ENCODE peak calls at places on chromosomes 1 and 21, in seven cellular contexts. One of them, this sample, is unnamed.

GRCh38 chr1:222099746-222100145 is 357.9 kb upstream of the DUSP10 start:
- DNase-seq in CD8-positive, alpha-beta T cell: no peak
- DNase-seq in spleen: no peak
- DNase-seq in adrenal gland: no peak
- DNase-seq in kidney epithelial cell: no peak
- DNase-seq in body of pancreas: no peak
- DNase-seq in cardiac fibroblast: no peak
- DNase-seq in this sample: no peak

GRCh38 chr1:169133801-169134558 is 27.5 kb downstream of the ATP1B1 start:
- DNase-seq in CD8-positive, alpha-beta T cell: no peak
- DNase-seq in spleen: no peak
- DNase-seq in adrenal gland: no peak
- DNase-seq in kidney epithelial cell: no peak
- DNase-seq in body of pancreas: no peak
- DNase-seq in cardiac fibroblast: no peak
- DNase-seq in this sample: no peak

GRCh38 chr1:100322436-100323211 is 29.7 kb upstream of the CDC14A start:
- DNase-seq in CD8-positive, alpha-beta T cell: no peak
- DNase-seq in spleen: no peak
- DNase-seq in adrenal gland: no peak
- DNase-seq in kidney epithelial cell: no peak
- DNase-seq in body of pancreas: no peak
- DNase-seq in cardiac fibroblast: peak
- DNase-seq in this sample: no peak

GRCh38 chr21:34132202-34132601 is 58.8 kb downstream of the MRPS6 start:
- DNase-seq in CD8-positive, alpha-beta T cell: no peak
- DNase-seq in spleen: no peak
- DNase-seq in adrenal gland: no peak
- DNase-seq in kidney epithelial cell: no peak
- DNase-seq in body of pancreas: no peak
- DNase-seq in cardiac fibroblast: no peak
- DNase-seq in this sample: no peak

GRCh38 chr1:171879556-171879955 is 38.3 kb downstream of the DNM3 start:
- DNase-seq in CD8-positive, alpha-beta T cell: no peak
- DNase-seq in spleen: no peak
- DNase-seq in adrenal gland: no peak
- DNase-seq in kidney epithelial cell: no peak
- DNase-seq in body of pancreas: no peak
- DNase-seq in cardiac fibroblast: no peak
- DNase-seq in this sample: no peak

GRCh38 chr1:168443899-168444298 is 99.9 kb downstream of the XCL2 start:
- DNase-seq in CD8-positive, alpha-beta T cell: peak
- DNase-seq in spleen: no peak
- DNase-seq in adrenal gland: no peak
- DNase-seq in kidney epithelial cell: no peak
- DNase-seq in body of pancreas: no peak
- DNase-seq in cardiac fibroblast: no peak
- DNase-seq in this sample: no peak

GRCh38 chr1:87603636-87604035 is 275.0 kb downstream of the LMO4 start:
- DNase-seq in CD8-positive, alpha-beta T cell: no peak
- DNase-seq in spleen: no peak
- DNase-seq in adrenal gland: no peak
- DNase-seq in kidney epithelial cell: no peak
- DNase-seq in body of pancreas: no peak
- DNase-seq in cardiac fibroblast: no peak
- DNase-seq in this sample: no peak

GRCh38 chr1:182170941-182171461 is 109.5 kb upstream of the ZNF648 start:
- DNase-seq in CD8-positive, alpha-beta T cell: no peak
- DNase-seq in spleen: peak
- DNase-seq in adrenal gland: peak
- DNase-seq in kidney epithelial cell: no peak
- DNase-seq in body of pancreas: no peak
- DNase-seq in cardiac fibroblast: no peak
- DNase-seq in this sample: no peak

GRCh38 chr1:225645194-225645593 is 7.7 kb downstream of the ENAH start:
- DNase-seq in CD8-positive, alpha-beta T cell: no peak
- DNase-seq in spleen: no peak
- DNase-seq in adrenal gland: no peak
- DNase-seq in kidney epithelial cell: no peak
- DNase-seq in body of pancreas: no peak
- DNase-seq in cardiac fibroblast: no peak
- DNase-seq in this sample: no peak

GRCh38 chr1:86110451-86111129 is 46.0 kb downstream of the COL24A1 start:
- DNase-seq in CD8-positive, alpha-beta T cell: no peak
- DNase-seq in spleen: peak
- DNase-seq in adrenal gland: no peak
- DNase-seq in kidney epithelial cell: no peak
- DNase-seq in body of pancreas: peak
- DNase-seq in cardiac fibroblast: no peak
- DNase-seq in this sample: no peak

GRCh38 chr1:44000266-44000665 is 8.9 kb downstream of the CCDC24 start:
- DNase-seq in CD8-positive, alpha-beta T cell: no peak
- DNase-seq in spleen: no peak
- DNase-seq in adrenal gland: no peak
- DNase-seq in kidney epithelial cell: no peak
- DNase-seq in body of pancreas: no peak
- DNase-seq in cardiac fibroblast: no peak
- DNase-seq in this sample: no peak

GRCh38 chr1:230351516-230351915 is 74.6 kb downstream of the PGBD5 start:
- DNase-seq in CD8-positive, alpha-beta T cell: no peak
- DNase-seq in spleen: no peak
- DNase-seq in adrenal gland: no peak
- DNase-seq in kidney epithelial cell: no peak
- DNase-seq in body of pancreas: no peak
- DNase-seq in cardiac fibroblast: no peak
- DNase-seq in this sample: no peak

GRCh38 chr1:34166191-34167090 is 1.4 kb upstream of the CSMD2 start:
- DNase-seq in CD8-positive, alpha-beta T cell: no peak
- DNase-seq in spleen: no peak
- DNase-seq in adrenal gland: peak
- DNase-seq in kidney epithelial cell: no peak
- DNase-seq in body of pancreas: no peak
- DNase-seq in cardiac fibroblast: no peak
- DNase-seq in this sample: no peak

GRCh38 chr1:228683428-228683827 is 51.9 kb upstream of the RHOU start:
- DNase-seq in CD8-positive, alpha-beta T cell: no peak
- DNase-seq in spleen: no peak
- DNase-seq in adrenal gland: no peak
- DNase-seq in kidney epithelial cell: no peak
- DNase-seq in body of pancreas: no peak
- DNase-seq in cardiac fibroblast: no peak
- DNase-seq in this sample: no peak

GRCh38 chr1:53049574-53049967 is 12.4 kb upstream of the PODN start:
- DNase-seq in CD8-positive, alpha-beta T cell: no peak
- DNase-seq in spleen: no peak
- DNase-seq in adrenal gland: no peak
- DNase-seq in kidney epithelial cell: no peak
- DNase-seq in body of pancreas: no peak
- DNase-seq in cardiac fibroblast: peak
- DNase-seq in this sample: no peak

GRCh38 chr1:229296541-229296941 is 25.6 kb downstream of the RAB4A start:
- DNase-seq in CD8-positive, alpha-beta T cell: no peak
- DNase-seq in spleen: no peak
- DNase-seq in adrenal gland: no peak
- DNase-seq in kidney epithelial cell: no peak
- DNase-seq in body of pancreas: no peak
- DNase-seq in cardiac fibroblast: peak
- DNase-seq in this sample: no peak

GRCh38 chr1:7940745-7941436 is at the start of gene TNFRSF9:
- DNase-seq in CD8-positive, alpha-beta T cell: no peak
- DNase-seq in spleen: no peak
- DNase-seq in adrenal gland: no peak
- DNase-seq in kidney epithelial cell: no peak
- DNase-seq in body of pancreas: no peak
- DNase-seq in cardiac fibroblast: peak
- DNase-seq in this sample: no peak

GRCh38 chr21:32978346-32979270 is 47.1 kb upstream of the OLIG2 start:
- DNase-seq in CD8-positive, alpha-beta T cell: no peak
- DNase-seq in spleen: no peak
- DNase-seq in adrenal gland: no peak
- DNase-seq in kidney epithelial cell: no peak
- DNase-seq in body of pancreas: no peak
- DNase-seq in cardiac fibroblast: no peak
- DNase-seq in this sample: no peak

GRCh38 chr1:41486892-41487728 is 2.6 kb upstream of the EDN2 start:
- DNase-seq in CD8-positive, alpha-beta T cell: no peak
- DNase-seq in spleen: peak
- DNase-seq in adrenal gland: no peak
- DNase-seq in kidney epithelial cell: no peak
- DNase-seq in body of pancreas: no peak
- DNase-seq in cardiac fibroblast: peak
- DNase-seq in this sample: no peak

GRCh38 chr1:116711061-116711582 is 43.1 kb upstream of the CD2 start:
- DNase-seq in CD8-positive, alpha-beta T cell: no peak
- DNase-seq in spleen: no peak
- DNase-seq in adrenal gland: peak
- DNase-seq in kidney epithelial cell: no peak
- DNase-seq in body of pancreas: no peak
- DNase-seq in cardiac fibroblast: no peak
- DNase-seq in this sample: no peak

GRCh38 chr1:243346481-243346880 is 90.6 kb downstream of the SDCCAG8 start:
- DNase-seq in CD8-positive, alpha-beta T cell: no peak
- DNase-seq in spleen: no peak
- DNase-seq in adrenal gland: no peak
- DNase-seq in kidney epithelial cell: no peak
- DNase-seq in body of pancreas: no peak
- DNase-seq in cardiac fibroblast: no peak
- DNase-seq in this sample: no peak

GRCh38 chr1:187384504-187384903 is 555.8 kb downstream of the PLA2G4A start:
- DNase-seq in CD8-positive, alpha-beta T cell: no peak
- DNase-seq in spleen: no peak
- DNase-seq in adrenal gland: no peak
- DNase-seq in kidney epithelial cell: no peak
- DNase-seq in body of pancreas: no peak
- DNase-seq in cardiac fibroblast: no peak
- DNase-seq in this sample: no peak

GRCh38 chr1:187383366-187383765 is 554.6 kb downstream of the PLA2G4A start:
- DNase-seq in CD8-positive, alpha-beta T cell: no peak
- DNase-seq in spleen: no peak
- DNase-seq in adrenal gland: no peak
- DNase-seq in kidney epithelial cell: no peak
- DNase-seq in body of pancreas: no peak
- DNase-seq in cardiac fibroblast: no peak
- DNase-seq in this sample: no peak
- TF ChIP-seq CTCF in CD8-positive, alpha-beta T cell: no peak
- TF ChIP-seq CTCF in spleen: no peak
- TF ChIP-seq CTCF in adrenal gland: no peak
- TF ChIP-seq CTCF in kidney epithelial cell: no peak
- TF ChIP-seq CTCF in body of pancreas: no peak
- TF ChIP-seq CTCF in cardiac fibroblast: no peak
- TF ChIP-seq CTCF in this sample: no peak

GRCh38 chr1:12537906-12538461 is 80.0 kb downstream of the DHRS3 start:
- DNase-seq in CD8-positive, alpha-beta T cell: no peak
- DNase-seq in spleen: no peak
- DNase-seq in adrenal gland: no peak
- DNase-seq in kidney epithelial cell: no peak
- DNase-seq in body of pancreas: no peak
- DNase-seq in cardiac fibroblast: no peak
- DNase-seq in this sample: no peak

GRCh38 chr1:12541274-12542137 is 76.5 kb downstream of the DHRS3 start:
- DNase-seq in CD8-positive, alpha-beta T cell: no peak
- DNase-seq in spleen: no peak
- DNase-seq in adrenal gland: peak
- DNase-seq in kidney epithelial cell: no peak
- DNase-seq in body of pancreas: no peak
- DNase-seq in cardiac fibroblast: peak
- DNase-seq in this sample: peak

GRCh38 chr1:12539320-12539704 is 78.7 kb downstream of the DHRS3 start:
- DNase-seq in CD8-positive, alpha-beta T cell: no peak
- DNase-seq in spleen: no peak
- DNase-seq in adrenal gland: no peak
- DNase-seq in kidney epithelial cell: no peak
- DNase-seq in body of pancreas: no peak
- DNase-seq in cardiac fibroblast: no peak
- DNase-seq in this sample: no peak

GRCh38 chr1:12540580-12541273 is 77.3 kb downstream of the DHRS3 start:
- DNase-seq in CD8-positive, alpha-beta T cell: no peak
- DNase-seq in spleen: no peak
- DNase-seq in adrenal gland: no peak
- DNase-seq in kidney epithelial cell: no peak
- DNase-seq in body of pancreas: no peak
- DNase-seq in cardiac fibroblast: no peak
- DNase-seq in this sample: no peak

DNA sequence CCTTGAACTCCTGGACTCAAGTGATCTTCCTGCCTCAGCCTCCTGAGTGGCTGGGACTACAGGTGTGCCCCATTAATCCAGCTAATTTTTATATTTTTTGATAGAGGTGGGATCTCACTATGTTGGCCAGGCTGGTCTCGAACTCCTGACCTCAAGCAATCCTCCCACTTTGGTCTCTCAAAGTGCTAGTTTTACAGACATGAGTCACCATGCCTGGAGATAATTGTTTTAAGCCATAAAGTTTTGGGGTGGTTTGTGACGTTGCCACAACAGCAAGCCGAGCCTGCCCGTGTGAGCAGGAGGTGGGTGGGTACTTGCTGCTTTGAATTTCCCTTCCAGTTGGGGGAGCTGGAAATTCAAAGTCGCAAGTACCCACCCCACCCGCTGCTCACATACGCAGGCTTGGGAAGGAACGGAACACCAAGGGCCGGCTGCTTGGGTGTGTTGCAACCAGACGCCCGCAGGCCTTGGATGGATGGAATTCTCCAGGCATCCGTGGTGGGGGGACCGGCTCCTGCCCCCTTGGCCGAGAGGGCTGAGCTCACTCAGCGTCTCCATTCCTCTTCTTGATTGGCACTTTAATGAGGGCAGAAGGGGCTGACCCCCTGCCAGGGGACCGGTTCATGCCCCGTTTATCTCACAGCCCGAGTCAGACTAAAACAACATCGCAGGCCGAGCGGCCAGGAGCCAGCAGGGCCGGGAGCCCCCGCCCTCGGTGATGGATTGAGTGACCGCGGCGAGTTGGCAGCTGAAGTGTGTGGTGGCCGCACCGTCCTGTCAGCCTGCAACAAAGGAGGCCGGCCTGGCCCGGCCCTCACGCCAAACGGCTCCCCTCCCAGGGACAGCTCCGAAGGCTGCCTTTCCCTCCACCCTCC is 78.1 kb downstream of the DHRS3 start:
- DNase-seq in CD8-positive, alpha-beta T cell: no peak
- DNase-seq in spleen: no peak
- DNase-seq in adrenal gland: peak
- DNase-seq in kidney epithelial cell: peak
- DNase-seq in body of pancreas: peak
- DNase-seq in cardiac fibroblast: peak
- DNase-seq in this sample: peak
- H3K4me3 ChIP-seq in CD8-positive, alpha-beta T cell: no peak
- H3K4me3 ChIP-seq in spleen: no peak
- H3K4me3 ChIP-seq in adrenal gland: no peak
- H3K4me3 ChIP-seq in kidney epithelial cell: no peak
- H3K4me3 ChIP-seq in body of pancreas: no peak
- H3K4me3 ChIP-seq in cardiac fibroblast: no peak
- H3K4me3 ChIP-seq in this sample: no peak

GRCh38 chr21:27476696-27477095 is 509.8 kb upstream of the ADAMTS5 start:
- DNase-seq in CD8-positive, alpha-beta T cell: no peak
- DNase-seq in spleen: no peak
- DNase-seq in adrenal gland: no peak
- DNase-seq in kidney epithelial cell: peak
- DNase-seq in body of pancreas: no peak
- DNase-seq in cardiac fibroblast: peak
- DNase-seq in this sample: no peak
- TF ChIP-seq CTCF in CD8-positive, alpha-beta T cell: no peak
- TF ChIP-seq CTCF in spleen: no peak
- TF ChIP-seq CTCF in adrenal gland: peak
- TF ChIP-seq CTCF in kidney epithelial cell: peak
- TF ChIP-seq CTCF in body of pancreas: peak
- TF ChIP-seq CTCF in cardiac fibroblast: peak
- TF ChIP-seq CTCF in this sample: peak

GRCh38 chr1:156901966-156902922 is 8.7 kb downstream of the PEAR1 start:
- DNase-seq in CD8-positive, alpha-beta T cell: no peak
- DNase-seq in spleen: no peak
- DNase-seq in adrenal gland: no peak
- DNase-seq in kidney epithelial cell: no peak
- DNase-seq in body of pancreas: no peak
- DNase-seq in cardiac fibroblast: no peak
- DNase-seq in this sample: no peak
- H3K4me3 ChIP-seq in CD8-positive, alpha-beta T cell: no peak
- H3K4me3 ChIP-seq in spleen: no peak
- H3K4me3 ChIP-seq in adrenal gland: no peak
- H3K4me3 ChIP-seq in kidney epithelial cell: no peak
- H3K4me3 ChIP-seq in body of pancreas: no peak
- H3K4me3 ChIP-seq in cardiac fibroblast: no peak
- H3K4me3 ChIP-seq in this sample: no peak